ENCODE peak calls at places on chromosomes 11 and 22, in nine cellular contexts. One of them, this sample, is unnamed. For H3K9me3, the result is how much of the 10 kb centered on the place peaks cover.

GRCh38 chr11:36258730-36259360 is 30.4 kb downstream of the COMMD9 start:
- DNase-seq in adrenal gland: peak
- DNase-seq in lower lobe of right lung: no peak
- DNase-seq in naive thymus-derived CD4-positive, alpha-beta T cell: no peak
- DNase-seq in upper lobe of left lung: peak
- DNase-seq in OCI-LY7: peak
- DNase-seq in right cardiac atrium: peak
- DNase-seq in pancreas: peak
- DNase-seq in HAP-1: peak
- DNase-seq in this sample: peak

GRCh38 chr11:10927533-10927932 is 69.7 kb upstream of the ZBED5 start:
- DNase-seq in adrenal gland: no peak
- DNase-seq in lower lobe of right lung: no peak
- DNase-seq in naive thymus-derived CD4-positive, alpha-beta T cell: no peak
- DNase-seq in upper lobe of left lung: peak
- DNase-seq in OCI-LY7: no peak
- DNase-seq in right cardiac atrium: no peak
- DNase-seq in pancreas: no peak
- DNase-seq in HAP-1: no peak
- DNase-seq in this sample: no peak

GRCh38 chr22:41508770-41509170 is 35.5 kb downstream of the POLR3H start:
- DNase-seq in adrenal gland: no peak
- DNase-seq in lower lobe of right lung: no peak
- DNase-seq in naive thymus-derived CD4-positive, alpha-beta T cell: no peak
- DNase-seq in upper lobe of left lung: no peak
- DNase-seq in OCI-LY7: no peak
- DNase-seq in right cardiac atrium: peak
- DNase-seq in pancreas: no peak
- DNase-seq in HAP-1: no peak
- DNase-seq in this sample: no peak

GRCh38 chr11:5923789-5924188 is 18.3 kb upstream of the OR56A3 start:
- DNase-seq in adrenal gland: no peak
- DNase-seq in lower lobe of right lung: no peak
- DNase-seq in naive thymus-derived CD4-positive, alpha-beta T cell: no peak
- DNase-seq in upper lobe of left lung: no peak
- DNase-seq in OCI-LY7: no peak
- DNase-seq in right cardiac atrium: no peak
- DNase-seq in pancreas: no peak
- DNase-seq in HAP-1: no peak
- DNase-seq in this sample: no peak

GRCh38 chr22:30783021-30783420 is 88.3 kb downstream of the OSBP2 start:
- DNase-seq in adrenal gland: no peak
- DNase-seq in lower lobe of right lung: no peak
- DNase-seq in naive thymus-derived CD4-positive, alpha-beta T cell: no peak
- DNase-seq in upper lobe of left lung: no peak
- DNase-seq in OCI-LY7: no peak
- DNase-seq in right cardiac atrium: no peak
- DNase-seq in pancreas: no peak
- DNase-seq in HAP-1: no peak
- DNase-seq in this sample: no peak

GRCh38 chr11:130439160-130439519 is 9.3 kb upstream of the ADAMTS15 start:
- DNase-seq in adrenal gland: no peak
- DNase-seq in lower lobe of right lung: no peak
- DNase-seq in naive thymus-derived CD4-positive, alpha-beta T cell: no peak
- DNase-seq in upper lobe of left lung: no peak
- DNase-seq in OCI-LY7: no peak
- DNase-seq in right cardiac atrium: no peak
- DNase-seq in pancreas: no peak
- DNase-seq in HAP-1: no peak
- DNase-seq in this sample: no peak

GRCh38 chr11:113877673-113878060 is 2.3 kb upstream of the USP28 start:
- DNase-seq in adrenal gland: no peak
- DNase-seq in lower lobe of right lung: no peak
- DNase-seq in naive thymus-derived CD4-positive, alpha-beta T cell: no peak
- DNase-seq in upper lobe of left lung: no peak
- DNase-seq in OCI-LY7: peak
- DNase-seq in right cardiac atrium: no peak
- DNase-seq in pancreas: no peak
- DNase-seq in HAP-1: no peak
- DNase-seq in this sample: no peak

GRCh38 chr22:28980326-28980725 is 81.3 kb downstream of the C22orf31 start:
- DNase-seq in adrenal gland: no peak
- DNase-seq in lower lobe of right lung: no peak
- DNase-seq in naive thymus-derived CD4-positive, alpha-beta T cell: no peak
- DNase-seq in upper lobe of left lung: no peak
- DNase-seq in OCI-LY7: no peak
- DNase-seq in right cardiac atrium: no peak
- DNase-seq in pancreas: no peak
- DNase-seq in HAP-1: no peak
- DNase-seq in this sample: no peak

GRCh38 chr11:111845256-111846028 is 25.9 kb downstream of the ALG9 start:
- DNase-seq in adrenal gland: no peak
- DNase-seq in lower lobe of right lung: peak
- DNase-seq in naive thymus-derived CD4-positive, alpha-beta T cell: no peak
- DNase-seq in upper lobe of left lung: peak
- DNase-seq in OCI-LY7: no peak
- DNase-seq in right cardiac atrium: no peak
- DNase-seq in pancreas: no peak
- DNase-seq in HAP-1: no peak
- DNase-seq in this sample: no peak

GRCh38 chr11:110297082-110297725 is 790 bp upstream of the RDX start:
- DNase-seq in adrenal gland: no peak
- DNase-seq in lower lobe of right lung: no peak
- DNase-seq in naive thymus-derived CD4-positive, alpha-beta T cell: no peak
- DNase-seq in upper lobe of left lung: no peak
- DNase-seq in OCI-LY7: no peak
- DNase-seq in right cardiac atrium: no peak
- DNase-seq in pancreas: no peak
- DNase-seq in HAP-1: no peak
- DNase-seq in this sample: no peak

GRCh38 chr11:131600591-131600990 is 230.2 kb downstream of the NTM start:
- DNase-seq in adrenal gland: no peak
- DNase-seq in lower lobe of right lung: no peak
- DNase-seq in naive thymus-derived CD4-positive, alpha-beta T cell: no peak
- DNase-seq in upper lobe of left lung: no peak
- DNase-seq in OCI-LY7: no peak
- DNase-seq in right cardiac atrium: no peak
- DNase-seq in pancreas: no peak
- DNase-seq in HAP-1: no peak
- DNase-seq in this sample: no peak

GRCh38 chr11:131606936-131607335 is 236.5 kb downstream of the NTM start:
- DNase-seq in adrenal gland: no peak
- DNase-seq in lower lobe of right lung: no peak
- DNase-seq in naive thymus-derived CD4-positive, alpha-beta T cell: no peak
- DNase-seq in upper lobe of left lung: no peak
- DNase-seq in OCI-LY7: no peak
- DNase-seq in right cardiac atrium: no peak
- DNase-seq in pancreas: no peak
- DNase-seq in HAP-1: no peak
- DNase-seq in this sample: no peak

GRCh38 chr11:131598305-131598704 is 227.9 kb downstream of the NTM start:
- DNase-seq in adrenal gland: no peak
- DNase-seq in lower lobe of right lung: no peak
- DNase-seq in naive thymus-derived CD4-positive, alpha-beta T cell: no peak
- DNase-seq in upper lobe of left lung: no peak
- DNase-seq in OCI-LY7: no peak
- DNase-seq in right cardiac atrium: no peak
- DNase-seq in pancreas: no peak
- DNase-seq in HAP-1: no peak
- DNase-seq in this sample: no peak

GRCh38 chr11:131597875-131598274 is 227.5 kb downstream of the NTM start:
- DNase-seq in adrenal gland: no peak
- DNase-seq in lower lobe of right lung: no peak
- DNase-seq in naive thymus-derived CD4-positive, alpha-beta T cell: no peak
- DNase-seq in upper lobe of left lung: no peak
- DNase-seq in OCI-LY7: no peak
- DNase-seq in right cardiac atrium: no peak
- DNase-seq in pancreas: no peak
- DNase-seq in HAP-1: no peak
- DNase-seq in this sample: no peak

GRCh38 chr11:131601586-131601985 is 231.2 kb downstream of the NTM start:
- DNase-seq in adrenal gland: no peak
- DNase-seq in lower lobe of right lung: no peak
- DNase-seq in naive thymus-derived CD4-positive, alpha-beta T cell: no peak
- DNase-seq in upper lobe of left lung: no peak
- DNase-seq in OCI-LY7: no peak
- DNase-seq in right cardiac atrium: no peak
- DNase-seq in pancreas: no peak
- DNase-seq in HAP-1: no peak
- DNase-seq in this sample: no peak
- H3K4me3 ChIP-seq in adrenal gland: no peak
- H3K4me3 ChIP-seq in lower lobe of right lung: no peak
- H3K4me3 ChIP-seq in naive thymus-derived CD4-positive, alpha-beta T cell: no peak
- H3K4me3 ChIP-seq in upper lobe of left lung: no peak
- H3K4me3 ChIP-seq in OCI-LY7: no peak
- H3K4me3 ChIP-seq in right cardiac atrium: no peak
- H3K4me3 ChIP-seq in pancreas: no peak
- H3K4me3 ChIP-seq in HAP-1: no peak
- H3K4me3 ChIP-seq in this sample: no peak

GRCh38 chr22:48680601-48681000 is 1147.1 kb downstream of the BRD1 start:
- DNase-seq in adrenal gland: no peak
- DNase-seq in lower lobe of right lung: peak
- DNase-seq in naive thymus-derived CD4-positive, alpha-beta T cell: no peak
- DNase-seq in upper lobe of left lung: no peak
- DNase-seq in OCI-LY7: no peak
- DNase-seq in right cardiac atrium: peak
- DNase-seq in pancreas: no peak
- DNase-seq in HAP-1: no peak
- DNase-seq in this sample: no peak

GRCh38 chr22:48677621-48678020 is 1150.1 kb downstream of the BRD1 start:
- DNase-seq in adrenal gland: no peak
- DNase-seq in lower lobe of right lung: no peak
- DNase-seq in naive thymus-derived CD4-positive, alpha-beta T cell: no peak
- DNase-seq in upper lobe of left lung: no peak
- DNase-seq in OCI-LY7: no peak
- DNase-seq in right cardiac atrium: peak
- DNase-seq in pancreas: no peak
- DNase-seq in HAP-1: no peak
- DNase-seq in this sample: peak

GRCh38 chr22:48682517-48682916 is 1145.2 kb downstream of the BRD1 start:
- DNase-seq in adrenal gland: no peak
- DNase-seq in lower lobe of right lung: no peak
- DNase-seq in naive thymus-derived CD4-positive, alpha-beta T cell: no peak
- DNase-seq in upper lobe of left lung: no peak
- DNase-seq in OCI-LY7: no peak
- DNase-seq in right cardiac atrium: no peak
- DNase-seq in pancreas: no peak
- DNase-seq in HAP-1: no peak
- DNase-seq in this sample: no peak

GRCh38 chr22:48678171-48679135 is 1149.2 kb downstream of the BRD1 start:
- DNase-seq in adrenal gland: no peak
- DNase-seq in lower lobe of right lung: no peak
- DNase-seq in naive thymus-derived CD4-positive, alpha-beta T cell: no peak
- DNase-seq in upper lobe of left lung: no peak
- DNase-seq in OCI-LY7: no peak
- DNase-seq in right cardiac atrium: peak
- DNase-seq in pancreas: no peak
- DNase-seq in HAP-1: no peak
- DNase-seq in this sample: peak

DNA sequence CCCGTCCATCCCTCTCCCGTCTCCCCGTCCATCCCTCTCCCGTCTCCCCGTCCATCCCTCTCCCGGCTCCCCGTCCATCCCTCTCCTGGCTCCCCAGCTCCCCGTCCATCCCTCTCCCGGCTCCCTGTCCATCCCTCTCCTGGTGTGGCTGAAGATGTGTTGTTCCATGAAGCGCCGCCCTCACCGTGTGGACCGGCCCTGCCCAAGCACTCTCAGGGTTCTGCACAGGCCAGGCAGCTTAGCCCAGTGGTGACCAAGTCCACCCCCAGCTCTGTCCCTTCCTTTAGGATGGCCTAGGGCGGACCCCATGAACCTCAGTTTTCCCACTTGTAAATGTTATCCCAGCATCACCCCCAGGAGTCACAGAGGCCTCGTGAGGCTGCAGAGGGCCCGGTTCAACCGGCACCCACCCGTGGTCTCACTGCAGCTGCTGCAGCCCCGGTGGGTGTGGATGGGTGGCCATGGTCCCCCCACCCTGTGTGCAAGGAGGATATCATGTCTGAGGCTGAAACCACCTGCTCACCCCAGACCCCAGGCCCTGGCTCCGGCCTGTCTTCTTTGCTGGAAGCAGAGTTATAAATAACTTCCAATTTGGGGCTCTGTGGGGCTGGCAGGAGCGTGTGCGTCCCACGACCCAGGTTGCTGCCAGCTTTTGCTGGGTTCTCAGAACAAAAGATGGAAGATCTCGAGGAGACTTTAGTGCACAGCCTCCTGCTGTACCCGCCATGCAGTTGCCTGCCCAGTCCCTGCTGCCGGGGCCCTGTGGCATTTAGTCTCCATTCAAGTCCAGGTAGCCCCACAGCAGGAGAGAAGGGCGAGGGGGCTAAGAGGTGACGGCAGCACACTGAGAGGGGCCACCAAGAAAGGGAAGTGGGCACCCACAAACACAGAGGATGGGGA is 1147.8 kb downstream of the BRD1 start:
- DNase-seq in adrenal gland: no peak
- DNase-seq in lower lobe of right lung: no peak
- DNase-seq in naive thymus-derived CD4-positive, alpha-beta T cell: no peak
- DNase-seq in upper lobe of left lung: no peak
- DNase-seq in OCI-LY7: no peak
- DNase-seq in right cardiac atrium: peak
- DNase-seq in pancreas: no peak
- DNase-seq in HAP-1: no peak
- DNase-seq in this sample: no peak
- H3K9me3 ChIP-seq in adrenal gland: under half
- H3K9me3 ChIP-seq in lower lobe of right lung: under half
- H3K9me3 ChIP-seq in naive thymus-derived CD4-positive, alpha-beta T cell: under half
- H3K9me3 ChIP-seq in upper lobe of left lung: under half
- H3K9me3 ChIP-seq in OCI-LY7: under half
- H3K9me3 ChIP-seq in right cardiac atrium: under half
- H3K9me3 ChIP-seq in pancreas: under half
- H3K9me3 ChIP-seq in HAP-1: under half
- H3K9me3 ChIP-seq in this sample: under half

DNA sequence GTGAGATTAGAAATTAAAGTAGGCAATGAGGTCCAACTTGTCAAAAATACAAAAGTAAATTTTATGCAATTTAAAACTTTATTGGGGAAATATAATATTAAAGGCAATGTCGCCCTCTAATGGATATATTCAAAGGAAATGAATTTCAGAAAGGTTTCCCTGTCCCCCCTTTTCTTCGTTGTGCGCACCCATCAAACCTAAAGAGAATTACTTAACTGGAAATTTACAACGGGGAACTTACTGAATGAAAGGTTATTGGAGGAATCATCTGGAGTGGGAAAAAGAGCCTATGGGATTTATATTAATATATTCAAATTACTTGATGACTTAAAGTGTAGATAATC is 1.7 kb upstream of the ABTB2 start:
- DNase-seq in adrenal gland: no peak
- DNase-seq in lower lobe of right lung: no peak
- DNase-seq in naive thymus-derived CD4-positive, alpha-beta T cell: no peak
- DNase-seq in upper lobe of left lung: no peak
- DNase-seq in OCI-LY7: no peak
- DNase-seq in right cardiac atrium: no peak
- DNase-seq in pancreas: no peak
- DNase-seq in HAP-1: no peak
- DNase-seq in this sample: no peak
- H3K4me3 ChIP-seq in adrenal gland: peak
- H3K4me3 ChIP-seq in lower lobe of right lung: peak
- H3K4me3 ChIP-seq in naive thymus-derived CD4-positive, alpha-beta T cell: peak
- H3K4me3 ChIP-seq in upper lobe of left lung: peak
- H3K4me3 ChIP-seq in OCI-LY7: peak
- H3K4me3 ChIP-seq in right cardiac atrium: no peak
- H3K4me3 ChIP-seq in pancreas: no peak
- H3K4me3 ChIP-seq in HAP-1: peak
- H3K4me3 ChIP-seq in this sample: peak

GRCh38 chr22:45526263-45526662 is 23.6 kb downstream of the FBLN1 start:
- DNase-seq in adrenal gland: no peak
- DNase-seq in lower lobe of right lung: no peak
- DNase-seq in naive thymus-derived CD4-positive, alpha-beta T cell: no peak
- DNase-seq in upper lobe of left lung: no peak
- DNase-seq in OCI-LY7: no peak
- DNase-seq in right cardiac atrium: no peak
- DNase-seq in pancreas: no peak
- DNase-seq in HAP-1: no peak
- DNase-seq in this sample: no peak
- H3K9me3 ChIP-seq in adrenal gland: under half
- H3K9me3 ChIP-seq in lower lobe of right lung: under half
- H3K9me3 ChIP-seq in naive thymus-derived CD4-positive, alpha-beta T cell: under half
- H3K9me3 ChIP-seq in upper lobe of left lung: under half
- H3K9me3 ChIP-seq in OCI-LY7: under half
- H3K9me3 ChIP-seq in right cardiac atrium: under half
- H3K9me3 ChIP-seq in pancreas: under half
- H3K9me3 ChIP-seq in HAP-1: under half
- H3K9me3 ChIP-seq in this sample: under half